ENCODE peak calls at places on chromosomes 13 and 19, in four cellular contexts. F is stomach, A is NB4, Z is testis. Y is an unnamed sample.

GRCh38 chr13:43815204-43815603 is 28.4 kb upstream of the ENOX1 start:
- DNase-seq in Z (peak), A (no peak), F (no peak), Y (no peak)

GRCh38 chr19:48385461-48386087 is 5.8 kb downstream of the KDELR1 start:
- DNase-seq in Z (no peak), F (no peak), A (no peak), Y (no peak)

GRCh38 chr13:34164585-34164984 is 346.6 kb downstream of the RFC3 start:
- DNase-seq in A (no peak), Z (no peak), F (no peak), Y (no peak)

GRCh38 chr19:13329766-13330165 is 176.5 kb downstream of the CACNA1A start:
- DNase-seq in A (no peak), Z (no peak), F (no peak), Y (no peak)

GRCh38 chr13:112978561-112979405 is 9.8 kb downstream of the MCF2L start:
- DNase-seq in Z (no peak), A (no peak), F (no peak), Y (no peak)

GRCh38 chr13:43180036-43180660 is 156.8 kb downstream of the DNAJC15 start:
- DNase-seq in F (no peak), Z (peak), A (no peak), Y (no peak)

GRCh38 chr19:47723573-47723923 is 10.3 kb downstream of the EHD2 start:
- DNase-seq in Z (peak), F (peak), A (peak), Y (peak)

GRCh38 chr13:74063533-74064100 is 70.6 kb downstream of the KLF12 start:
- DNase-seq in A (no peak), Z (no peak), F (no peak), Y (no peak)

GRCh38 chr19:51491586-51491985 is 10.0 kb downstream of the SIGLEC12 start:
- DNase-seq in A (no peak), Z (no peak), F (no peak), Y (no peak)

GRCh38 chr13:21282065-21282464 is 105.6 kb downstream of the MRPL57 start:
- DNase-seq in Z (no peak), F (no peak), A (no peak), Y (no peak)

GRCh38 chr13:104006625-104007061 is 940.4 kb upstream of the SLC10A2 start:
- DNase-seq in Z (no peak), F (no peak), A (no peak), Y (no peak)

GRCh38 chr19:18865973-18866799 is 29.8 kb downstream of the CERS1 start:
- DNase-seq in F (peak), A (peak), Z (peak), Y (peak)

GRCh38 chr19:35433448-35433847 is 14.6 kb upstream of the FFAR2 start:
- DNase-seq in Z (no peak), A (no peak), F (no peak), Y (no peak)

GRCh38 chr19:9673912-9674668 is 810 bp downstream of the ZNF562 start:
- DNase-seq in F (no peak), Z (no peak), A (no peak), Y (peak)

GRCh38 chr19:54191671-54192453 is 754 bp downstream of the TSEN34 start:
- DNase-seq in A (no peak), Z (peak), F (no peak), Y (no peak)

GRCh38 chr19:5804516-5805464 is at the start of gene NRTN:
- DNase-seq in Z (no peak), F (peak), A (no peak), Y (no peak)

GRCh38 chr13:24254151-24254810 is 55.1 kb upstream of the C1QTNF9 start:
- DNase-seq in A (peak), F (no peak), Z (no peak), Y (no peak)

GRCh38 chr19:16640951-16641350 is 12.9 kb upstream of the MED26 start:
- DNase-seq in Z (no peak), A (no peak), F (no peak), Y (no peak)

GRCh38 chr19:45931055-45931454 is 16.5 kb upstream of the NANOS2 start:
- DNase-seq in Z (no peak), F (no peak), A (no peak), Y (no peak)

GRCh38 chr19:45929247-45929646 is 14.7 kb upstream of the NANOS2 start:
- DNase-seq in Z (no peak), F (no peak), A (no peak), Y (no peak)

GRCh38 chr19:45924891-45925447 is 10.4 kb upstream of the NANOS2 start:
- DNase-seq in A (no peak), Z (no peak), F (no peak), Y (no peak)

GRCh38 chr19:45922281-45922680 is 7.7 kb upstream of the NANOS2 start:
- DNase-seq in F (no peak), A (peak), Z (no peak), Y (peak)

GRCh38 chr19:45927565-45928261 is 13.1 kb upstream of the NANOS2 start:
- DNase-seq in A (peak), Z (peak), F (peak), Y (peak)
- TF ChIP-seq POLR2A in A (peak), Z (no peak), F (no peak), Y (peak)

GRCh38 chr13:56039992-56040391 is 1100.7 kb upstream of the PRR20A start:
- DNase-seq in A (no peak), F (no peak), Z (no peak), Y (no peak)
- TF ChIP-seq POLR2A in A (no peak), F (no peak), Z (no peak), Y (no peak)

DNA sequence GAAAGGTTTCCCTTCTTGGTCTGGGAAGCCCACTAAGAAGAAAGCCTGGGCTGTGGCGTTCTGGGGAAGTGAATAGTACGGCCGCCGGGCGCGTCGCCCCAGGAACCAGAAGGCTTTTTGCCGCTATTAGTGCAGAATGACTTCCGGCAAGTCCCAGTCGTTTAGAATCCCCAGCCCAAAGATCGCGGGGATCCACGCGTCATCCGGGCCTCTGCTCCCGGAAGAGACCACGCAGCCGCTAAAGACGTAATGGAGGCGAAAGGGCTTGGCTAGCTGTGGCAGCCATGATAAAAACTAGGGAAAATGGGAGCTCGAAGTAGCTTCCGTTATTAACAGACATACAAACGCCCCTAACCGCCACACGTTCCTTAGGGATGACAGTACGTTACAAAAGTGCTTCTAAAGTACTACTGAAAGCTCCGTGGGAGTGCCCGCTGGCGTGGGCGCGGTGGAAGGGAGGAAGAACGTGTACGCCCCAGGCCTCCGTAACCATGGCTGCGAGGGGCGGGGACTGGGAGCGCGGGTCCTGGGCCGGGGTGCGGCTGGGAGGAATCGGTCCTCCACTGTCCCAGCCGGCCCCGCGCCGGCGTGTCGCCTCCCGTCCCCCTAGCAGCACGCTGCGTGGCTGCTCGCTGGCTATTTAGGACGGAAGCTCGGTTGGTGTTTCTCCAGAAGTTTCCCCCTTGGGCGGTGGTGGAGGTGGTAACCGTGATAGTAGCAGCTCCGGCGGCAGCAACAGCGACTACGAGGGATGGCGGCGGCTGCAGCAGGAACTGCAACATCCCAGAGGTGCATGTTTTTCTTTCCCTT is at the start of gene SUGT1:
- DNase-seq in Z (peak), A (peak), F (peak), Y (peak)
- TF ChIP-seq POLR2A in Z (no peak), A (peak), F (peak), Y (peak)

GRCh38 chr19:11293468-11294389 is 2.2 kb upstream of the TSPAN16 start:
- DNase-seq in Z (peak), A (peak), F (peak), Y (peak)
- TF ChIP-seq POLR2A in Z (no peak), A (no peak), F (no peak), Y (no peak)

GRCh38 chr19:58409010-58409790 is 751 bp downstream of the ZNF584 start:
- DNase-seq in A (peak), F (no peak), Z (peak), Y (peak)
- TF ChIP-seq POLR2A in A (no peak), F (no peak), Z (no peak), Y (no peak)

DNA sequence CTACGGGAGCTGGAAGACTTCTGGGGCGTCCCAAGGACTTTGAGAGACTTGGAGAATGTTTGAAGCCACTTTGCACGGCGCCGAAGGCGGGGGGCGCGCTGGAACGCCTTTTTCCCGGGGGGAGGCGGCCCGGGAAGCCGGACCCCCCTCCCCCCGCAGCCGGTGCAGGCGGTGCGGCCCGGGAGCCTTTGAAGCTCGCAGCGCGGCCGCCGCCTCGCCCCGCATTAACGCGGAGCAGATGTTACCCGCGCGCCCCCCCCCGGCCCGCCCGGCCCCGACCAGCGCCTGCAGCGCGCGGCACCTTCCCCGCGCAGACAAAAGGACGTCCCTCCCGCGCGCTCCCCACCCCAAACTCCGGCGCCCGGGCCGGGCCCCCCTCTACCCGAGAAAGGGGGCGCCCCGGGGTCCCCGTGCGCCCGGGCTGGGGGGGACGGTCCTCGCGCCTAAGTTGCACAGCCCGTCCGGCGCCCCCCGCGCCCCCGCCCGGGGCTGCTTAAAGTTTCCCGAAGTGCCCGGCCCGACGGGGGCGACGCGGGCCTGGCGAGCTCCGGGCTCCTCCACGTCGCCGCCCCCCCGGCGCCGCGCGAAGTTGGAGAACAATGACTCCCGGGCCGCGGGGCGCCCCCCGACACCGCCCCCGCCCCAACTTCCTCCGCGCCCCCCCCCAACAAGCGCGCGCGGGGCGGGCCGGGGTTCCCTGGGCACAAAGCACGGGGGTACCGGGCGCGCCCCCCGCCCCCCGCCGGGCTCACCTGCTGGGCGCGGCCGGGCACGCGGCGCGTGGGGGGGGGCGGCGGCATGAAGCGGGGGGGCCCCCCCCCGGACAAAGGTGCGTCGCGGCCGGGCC is 644 bp downstream of the TCF3 start:
- DNase-seq in Z (peak), F (no peak), A (peak), Y (peak)
- TF ChIP-seq POLR2A in Z (no peak), F (no peak), A (no peak), Y (peak)

GRCh38 chr19:17703823-17704463 is 15.3 kb upstream of the MAP1S start:
- DNase-seq in Z (peak), A (peak), F (peak), Y (peak)
- TF ChIP-seq POLR2A in Z (no peak), A (no peak), F (no peak), Y (no peak)

GRCh38 chr19:15304140-15304705 is 28.1 kb downstream of the BRD4 start:
- DNase-seq in Z (no peak), F (no peak), A (peak), Y (no peak)
- TF ChIP-seq POLR2A in Z (no peak), F (no peak), A (no peak), Y (no peak)

GRCh38 chr19:11853358-11853757 is 4.8 kb downstream of the ZNF439 start:
- DNase-seq in A (no peak), Z (no peak), F (no peak), Y (no peak)

GRCh38 chr19:11848200-11848593 is 329 bp upstream of the ZNF439 start:
- DNase-seq in Z (no peak), A (no peak), F (no peak), Y (no peak)

GRCh38 chr19:11849264-11849615 is 714 bp downstream of the ZNF439 start:
- DNase-seq in F (no peak), A (peak), Z (peak), Y (no peak)

GRCh38 chr19:11843741-11844140 is 4.8 kb upstream of the ZNF439 start:
- DNase-seq in F (no peak), A (no peak), Z (peak), Y (peak)

GRCh38 chr19:11848594-11849263 is at the start of gene ZNF439:
- DNase-seq in A (peak), Z (peak), F (peak), Y (peak)
- TF ChIP-seq POLR2A in A (peak), Z (no peak), F (no peak), Y (no peak)